ENCODE peak calls at places on chromosomes 12 and 14, in seven cellular contexts. K is A549, T is ovary, Q is H9, M is A673, E is adrenal gland, P is nephron progenitor cell. F is an unnamed sample.

GRCh38 chr12:97404549-97404948 is 58.1 kb upstream of the RMST start:
- DNase-seq in T (no peak), K (peak; percentile 25), E (peak; percentile 21), Q (peak; percentile 75), P (peak; percentile 57), M (peak; percentile 49), F (peak; percentile 85)

GRCh38 chr12:1838994-1839365 is 18.6 kb downstream of the LRTM2 start:
- DNase-seq in T (no peak), Q (no peak), M (no peak), E (no peak), P (no peak), K (no peak), F (no peak)

GRCh38 chr14:59176764-59177163 is 11.7 kb upstream of the DAAM1 start:
- DNase-seq in T (no peak), Q (no peak), E (no peak), P (no peak), K (no peak), M (no peak), F (no peak)

GRCh38 chr12:112179936-112180335 is 54.6 kb downstream of the TRAFD1 start:
- DNase-seq in T (no peak), M (no peak), K (no peak), P (no peak), E (no peak), Q (peak; percentile 63), F (no peak)

GRCh38 chr14:72888202-72888601 is 5.7 kb downstream of the DPF3 start:
- DNase-seq in K (no peak), Q (no peak), M (peak; percentile 33), P (no peak), T (no peak), E (no peak), F (no peak)

GRCh38 chr14:49962616-49963015 is 69.7 kb downstream of the ARF6 start:
- DNase-seq in Q (no peak), T (no peak), P (no peak), K (no peak), E (no peak), M (no peak), F (no peak)

GRCh38 chr12:55927588-55928502 is at the start of gene PYM1:
- DNase-seq in Q (peak; percentile 96), P (peak; percentile 73), T (peak; percentile 75), M (peak; percentile 70), K (peak; percentile 69), E (peak; percentile 82), F (peak; percentile 94)

GRCh38 chr12:28568709-28569108 is 378.5 kb downstream of the CCDC91 start:
- DNase-seq in Q (no peak), E (no peak), M (peak; percentile 11), T (no peak), K (no peak), P (no peak), F (no peak)

GRCh38 chr12:100716949-100717732 is 77.4 kb upstream of the ANO4 start:
- DNase-seq in Q (peak; percentile 64), T (peak; percentile 23), M (peak; percentile 52), P (peak; percentile 79), K (peak; percentile 28), E (no peak), F (peak; percentile 66)

GRCh38 chr12:50087159-50087558 is 2.0 kb downstream of the SMARCD1 start:
- DNase-seq in P (no peak), T (no peak), E (no peak), Q (no peak), M (no peak), K (no peak), F (no peak)
- TF ChIP-seq CTCF in P (no peak), T (no peak), E (no peak), Q (no peak), M (no peak), K (no peak), F (no peak)

DNA sequence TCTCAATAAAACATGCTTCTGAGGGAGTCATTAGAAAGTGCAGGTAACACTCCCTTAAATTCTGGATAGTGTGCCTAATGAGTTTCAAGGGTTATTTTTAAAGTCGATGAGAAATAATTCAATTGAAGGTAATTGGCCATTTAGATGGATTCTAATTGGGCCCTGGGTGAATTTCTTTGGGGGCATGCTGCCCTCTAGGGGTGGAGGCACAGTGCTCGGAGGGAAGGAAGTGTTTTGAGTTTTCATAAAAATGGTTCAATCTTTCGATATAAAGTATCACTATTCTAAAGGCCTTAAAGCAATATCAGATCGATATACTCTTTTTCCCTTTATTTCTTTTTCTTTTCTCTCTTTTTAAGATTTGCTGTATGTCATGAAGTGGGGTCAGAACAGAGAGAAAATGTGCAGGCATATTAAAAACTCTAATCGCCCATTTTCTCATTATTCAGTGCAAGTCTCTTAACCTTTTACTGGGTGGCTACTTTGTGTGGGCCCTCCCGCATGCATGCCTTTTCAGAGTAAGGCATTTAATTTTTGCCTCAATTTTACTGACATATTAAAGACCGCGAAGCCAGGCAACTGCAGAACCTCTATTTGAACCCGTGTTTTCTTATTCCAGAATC is 25.5 kb downstream of the NKX2-8 start:
- DNase-seq in K (peak; percentile 50), T (no peak), E (no peak), P (peak; percentile 41), Q (no peak), M (peak; percentile 41), F (peak; percentile 65)
- TF ChIP-seq CTCF in K (peak; percentile 76), T (no peak), E (peak; percentile 70), P (peak; percentile 90), Q (peak; percentile 91), M (peak; percentile 90), F (peak; percentile 98)

DNA sequence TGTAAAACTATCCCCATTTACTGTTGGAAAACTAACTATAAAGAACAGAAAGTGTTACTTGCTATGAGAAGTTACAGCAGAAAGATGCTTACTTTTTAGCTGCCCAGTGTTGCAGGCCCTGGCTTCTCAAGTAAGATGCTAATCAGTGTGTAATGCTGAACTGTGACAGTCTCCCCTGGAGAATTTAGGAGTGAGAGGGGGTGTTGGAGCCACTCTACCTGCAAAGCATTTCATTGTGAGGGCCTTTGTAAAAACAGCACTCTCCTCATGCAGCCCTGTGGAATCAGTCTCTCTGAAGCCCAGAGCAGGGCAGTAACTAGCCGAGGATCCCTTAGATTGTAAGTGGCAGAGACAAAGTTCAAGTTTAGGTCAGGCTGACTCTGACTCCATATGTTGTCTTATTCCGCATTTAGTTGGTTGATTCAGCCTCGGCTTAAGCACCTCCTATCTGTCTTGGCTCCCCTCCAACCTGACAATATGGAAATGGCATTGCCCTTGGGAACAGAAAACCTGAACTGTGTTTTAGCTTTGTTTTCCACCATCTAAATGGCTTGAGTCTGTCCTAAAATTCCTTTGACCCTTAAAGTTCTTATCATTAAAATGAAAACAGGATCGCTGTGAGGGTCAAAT is 141.3 kb downstream of the PRKCH start:
- DNase-seq in M (peak; percentile 50), Q (no peak), T (no peak), P (no peak), E (no peak), K (no peak), F (no peak)
- TF ChIP-seq CTCF in M (no peak), Q (no peak), T (no peak), P (no peak), E (no peak), K (peak; percentile 3), F (no peak)

DNA sequence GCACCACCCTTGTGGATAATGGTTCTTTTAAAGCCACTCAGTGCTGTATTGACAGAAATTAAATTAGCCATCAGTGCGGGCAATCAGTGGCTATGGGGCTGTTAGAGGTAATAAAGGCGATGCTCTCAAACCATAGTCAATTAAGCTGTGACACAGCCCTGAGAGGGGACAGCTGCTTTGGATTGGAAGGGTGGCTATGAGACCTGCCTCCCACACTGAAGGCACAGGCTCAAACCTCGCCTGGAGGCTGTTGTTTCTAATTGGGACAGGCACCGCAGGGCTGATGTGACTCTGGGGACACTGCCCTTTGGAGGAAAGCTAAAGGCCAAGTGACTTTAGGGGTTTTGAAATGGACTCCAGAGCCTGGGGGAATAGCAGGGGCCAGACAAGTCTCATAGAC is 562.2 kb downstream of the VRK1 start:
- DNase-seq in Q (no peak), E (no peak), K (no peak), T (no peak), P (no peak), M (no peak), F (no peak)
- TF ChIP-seq CTCF in Q (no peak), E (no peak), K (no peak), T (no peak), P (no peak), M (no peak), F (no peak)

DNA sequence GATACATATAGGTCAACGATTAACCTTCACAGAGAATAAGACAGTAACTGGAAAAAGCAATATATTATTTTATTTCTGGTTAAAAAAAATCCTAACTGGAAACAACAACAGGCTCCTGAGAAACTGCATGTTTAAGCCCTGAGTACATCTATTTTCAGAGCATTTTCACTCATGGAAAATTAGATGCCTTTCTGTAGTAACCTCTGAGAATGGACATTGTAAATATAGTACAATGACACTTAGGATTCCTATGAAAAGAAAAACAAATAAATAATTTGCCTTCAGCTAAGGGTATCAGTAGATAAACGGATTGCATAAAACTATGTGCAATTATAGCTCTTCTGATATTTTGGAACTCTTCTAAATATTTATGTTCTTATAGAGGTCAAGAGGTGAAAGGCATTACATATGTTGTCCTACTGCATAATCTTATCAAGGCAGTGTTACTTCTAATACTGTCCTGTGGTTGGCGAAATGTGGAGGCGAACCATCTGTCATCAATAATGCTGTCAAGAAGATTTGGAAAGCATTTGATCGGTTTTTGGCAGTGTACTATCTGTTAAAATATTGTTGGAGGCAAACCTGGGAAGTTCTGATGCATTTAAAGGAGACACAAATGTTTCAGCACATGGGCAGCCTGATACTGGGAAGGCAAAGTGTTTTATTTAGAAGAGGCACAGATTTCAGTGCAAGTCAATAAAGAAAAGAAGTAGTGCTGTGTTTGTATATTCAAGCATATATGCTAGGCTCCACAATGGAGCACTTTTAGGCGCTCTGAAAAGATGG is 381.8 kb downstream of the BTG1 start:
- DNase-seq in T (no peak), E (no peak), P (no peak), K (no peak), Q (no peak), M (no peak), F (no peak)
- TF ChIP-seq CTCF in T (no peak), E (no peak), P (no peak), K (no peak), Q (no peak), M (no peak), F (no peak)

GRCh38 chr12:67498981-67499380 is 149.6 kb upstream of the DYRK2 start:
- DNase-seq in M (no peak), T (no peak), P (no peak), K (no peak), Q (no peak), E (no peak), F (no peak)
- TF ChIP-seq CTCF in M (no peak), T (no peak), P (no peak), K (no peak), Q (no peak), E (no peak), F (no peak)

DNA sequence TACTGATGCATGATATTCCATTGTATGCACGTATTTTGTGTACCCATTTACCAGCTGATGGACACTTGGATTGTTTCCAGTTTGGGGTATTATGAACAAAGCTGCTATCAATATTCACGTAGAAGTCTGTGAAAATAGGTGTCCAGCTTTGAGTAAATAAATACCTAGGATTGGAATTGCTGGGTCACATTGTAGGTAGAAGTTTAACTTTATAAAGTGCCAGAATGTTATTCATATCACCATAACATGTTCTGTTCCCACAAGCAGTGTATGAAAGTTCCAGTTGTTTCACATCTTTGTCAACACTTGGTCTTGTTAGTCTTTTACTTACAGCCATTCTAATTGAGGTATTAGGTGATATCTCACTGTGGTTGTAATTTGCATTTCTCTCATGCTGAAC is 108.0 kb upstream of the METAP2 start:
- DNase-seq in P (no peak), E (no peak), M (no peak), K (no peak), Q (no peak), T (no peak), F (no peak)
- TF ChIP-seq CTCF in P (no peak), E (no peak), M (no peak), K (no peak), Q (no peak), T (no peak), F (no peak)

GRCh38 chr12:54824402-54824801 is 29.9 kb upstream of the MUCL1 start:
- DNase-seq in K (no peak), Q (no peak), P (no peak), E (no peak), M (no peak), T (no peak), F (peak; percentile 17)
- TF ChIP-seq CTCF in K (no peak), Q (peak; percentile 58), P (peak; percentile 34), E (peak; percentile 25), M (peak; percentile 43), T (no peak), F (peak; percentile 60)